ENCODE peak calls at places on chromosomes 11 and 22, in four cellular contexts. V, E, T and Q are unnamed samples.

GRCh38 chr22:40128989-40129388 is 48.7 kb upstream of the TNRC6B start:
- DNase-seq in T (no peak), V (no peak), E (no peak), Q (no peak)

GRCh38 chr11:89184021-89184420 is 6.3 kb downstream of the TYR start:
- DNase-seq in V (no peak), T (no peak), E (no peak), Q (no peak)

GRCh38 chr11:12242071-12242672 is 131.8 kb downstream of the MICAL2 start:
- DNase-seq in E (no peak), V (no peak), T (peak; percentile 35), Q (no peak)

GRCh38 chr22:17847360-17848078 is 73.2 kb upstream of the BID start:
- DNase-seq in T (peak; percentile 69), E (no peak), V (no peak), Q (no peak)

GRCh38 chr11:124934862-124935547 is 842 bp downstream of the HEPACAM start:
- DNase-seq in V (no peak), T (no peak), E (peak; percentile 78), Q (no peak)

GRCh38 chr11:2928605-2929510 is at the start of gene PHLDA2:
- DNase-seq in V (no peak), E (no peak), T (peak; percentile 81), Q (peak; percentile 66)

GRCh38 chr22:50182176-50183081 is 3.3 kb upstream of the TRABD start:
- DNase-seq in E (no peak), V (no peak), T (no peak), Q (no peak)

GRCh38 chr11:86805873-86806310 is 5.5 kb downstream of the PRSS23 start:
- DNase-seq in V (peak; percentile 13), E (no peak), T (no peak), Q (no peak)

GRCh38 chr22:20571078-20571503 is 63.7 kb downstream of the MED15 start:
- DNase-seq in V (no peak), T (no peak), E (no peak), Q (no peak)

GRCh38 chr22:45709004-45709739 is 37.5 kb downstream of the ATXN10 start:
- DNase-seq in V (no peak), E (peak; percentile 59), T (no peak), Q (peak; percentile 17)

GRCh38 chr11:26228778-26229177 is 103.2 kb upstream of the ANO3 start:
- DNase-seq in T (no peak), V (no peak), E (no peak), Q (no peak)

GRCh38 chr11:18731949-18732821 is 6.2 kb upstream of the IGSF22 start:
- DNase-seq in T (peak; percentile 67), E (no peak), V (peak; percentile 24), Q (peak; percentile 63)

GRCh38 chr22:43031617-43032016 is 16.7 kb upstream of the PACSIN2 start:
- DNase-seq in E (no peak), V (no peak), T (no peak), Q (no peak)

GRCh38 chr11:33588056-33588455 is 112.6 kb downstream of the C11orf91 start:
- DNase-seq in T (no peak), V (no peak), E (no peak), Q (no peak)

GRCh38 chr22:29559030-29559429 is 5.5 kb upstream of the THOC5 start:
- DNase-seq in E (no peak), T (no peak), V (no peak), Q (no peak)

GRCh38 chr11:13210424-13210823 is 67.2 kb upstream of the BMAL1 start:
- DNase-seq in V (no peak), T (peak; percentile 20), E (peak; percentile 57), Q (peak; percentile 57)

GRCh38 chr22:19874307-19875060 is 19.8 kb upstream of the GNB1L start:
- DNase-seq in T (no peak), V (no peak), E (no peak), Q (no peak)

GRCh38 chr11:44310456-44311272 is 725 bp upstream of the ALX4 start:
- DNase-seq in E (no peak), V (no peak), T (no peak), Q (peak; percentile 28)

GRCh38 chr22:30565341-30565740 is 9.1 kb downstream of the GAL3ST1 start:
- DNase-seq in E (no peak), T (no peak), V (no peak), Q (no peak)

GRCh38 chr11:34160791-34161190 is 55.4 kb downstream of the NAT10 start:
- DNase-seq in V (no peak), E (no peak), T (no peak), Q (no peak)

GRCh38 chr22:22099833-22100812 is 117.5 kb upstream of the TOP3B start:
- DNase-seq in E (no peak), T (peak; percentile 89), V (no peak), Q (peak; percentile 48)

GRCh38 chr11:55849037-55849436 is 10.5 kb downstream of the OR5D16 start:
- DNase-seq in T (no peak), E (no peak), V (no peak), Q (no peak)

GRCh38 chr22:22552630-22553029 is 6.4 kb downstream of the PRAME start:
- DNase-seq in T (peak; percentile 84), E (peak; percentile 44), V (no peak), Q (no peak)

GRCh38 chr22:50481440-50482106 is at the start of gene ADM2:
- DNase-seq in E (peak; percentile 24), T (peak; percentile 46), V (no peak), Q (no peak)

GRCh38 chr22:23192558-23192957 is 12.2 kb downstream of the BCR start:
- DNase-seq in T (no peak), V (no peak), E (no peak), Q (no peak)

GRCh38 chr22:46806789-46807188 is 44.3 kb downstream of the TBC1D22A start:
- DNase-seq in E (no peak), T (no peak), V (no peak), Q (no peak)

GRCh38 chr22:45895436-45896152 is 81.4 kb downstream of the WNT7B start:
- DNase-seq in E (no peak), T (no peak), V (no peak), Q (no peak)

GRCh38 chr22:38415046-38415445 is 40.0 kb downstream of the KCNJ4 start:
- DNase-seq in E (no peak), T (no peak), V (no peak), Q (no peak)

GRCh38 chr22:23438216-23438615 is 141.9 kb downstream of the IGLL1 start:
- DNase-seq in V (no peak), E (no peak), T (no peak), Q (no peak)

GRCh38 chr22:29765905-29766631 is 739 bp downstream of the ZMAT5 start:
- DNase-seq in T (peak; percentile 64), V (no peak), E (peak; percentile 81), Q (no peak)

DNA sequence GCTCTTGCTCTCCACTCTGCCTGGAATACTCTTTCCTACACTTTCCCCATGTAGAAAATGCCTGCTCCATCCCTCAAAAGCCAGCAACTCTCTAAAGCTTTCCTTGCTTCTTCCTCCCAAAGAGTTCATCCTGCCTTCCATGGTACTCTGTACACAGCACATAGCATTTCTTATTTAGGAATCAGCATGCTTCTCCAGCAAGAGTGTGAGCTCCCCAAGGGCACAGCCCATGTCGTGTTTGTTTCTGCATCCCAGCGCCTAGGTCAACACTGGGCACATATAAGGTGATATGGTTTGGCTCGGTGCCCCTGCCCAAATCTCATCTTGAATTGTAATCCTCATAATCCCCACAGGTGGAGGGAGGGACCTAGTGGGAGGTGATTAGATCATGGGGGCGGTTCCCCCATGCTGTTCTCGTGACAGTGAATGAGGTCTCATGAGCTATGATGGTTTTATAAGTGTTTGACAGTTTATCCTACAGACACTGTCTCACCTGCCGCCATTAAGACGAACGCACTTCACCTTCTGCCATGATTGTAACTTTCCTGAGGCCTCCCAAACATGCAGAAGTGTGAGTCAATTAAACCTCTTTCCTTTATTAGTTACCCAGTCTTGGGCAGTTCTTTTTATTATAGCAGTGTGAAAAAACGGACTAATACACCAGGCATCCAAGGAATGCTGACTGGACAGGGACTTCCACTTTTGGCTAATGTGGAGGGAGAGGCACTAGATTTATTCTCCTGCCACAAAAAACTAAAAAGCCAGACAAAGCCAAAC is 8.2 kb downstream of the VPS37C start:
- DNase-seq in V (no peak), E (no peak), T (peak; percentile 40), Q (no peak)
- TF ChIP-seq BHLHE40 in V (no peak), E (no peak), T (peak; percentile 46), Q (no peak)

DNA sequence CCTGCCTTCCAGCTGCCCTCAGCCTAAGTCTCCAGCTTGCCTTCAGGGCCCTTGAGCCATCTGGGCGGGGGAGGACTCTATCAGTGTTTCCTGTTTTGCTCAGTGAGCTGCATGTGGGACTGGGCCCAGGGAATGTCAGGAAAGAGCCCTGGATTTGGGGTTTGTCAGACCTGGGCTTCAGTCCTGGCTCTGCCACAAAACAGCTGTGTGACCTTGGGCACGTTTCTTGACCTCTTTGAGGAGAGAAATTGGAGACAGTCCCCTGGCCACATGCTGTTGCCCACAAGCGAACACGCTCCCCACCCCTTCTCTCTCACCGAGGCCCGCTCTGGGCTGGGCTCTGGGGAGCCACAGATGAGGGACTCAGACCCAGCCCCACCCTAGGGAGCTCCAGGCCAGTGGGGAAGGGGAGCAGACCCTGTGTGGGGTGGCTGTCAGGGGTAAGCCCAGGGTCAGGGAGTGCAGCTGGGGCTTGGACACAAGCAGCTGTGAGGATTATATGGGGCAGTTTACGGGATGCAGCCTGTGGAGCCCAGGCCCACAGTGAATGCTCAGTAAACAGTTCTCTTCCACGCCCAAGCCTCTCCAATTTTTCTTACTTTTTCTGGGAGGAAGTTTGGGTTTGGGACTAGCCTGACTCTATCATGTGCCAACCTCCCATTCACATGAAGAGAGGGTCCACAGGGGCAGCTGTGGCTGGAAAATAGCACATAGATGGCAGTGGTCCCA is 12.3 kb downstream of the MYO7A start:
- DNase-seq in E (no peak), V (no peak), T (no peak), Q (no peak)
- TF ChIP-seq FOXK2 in E (no peak), V (no peak), T (no peak), Q (no peak)

DNA sequence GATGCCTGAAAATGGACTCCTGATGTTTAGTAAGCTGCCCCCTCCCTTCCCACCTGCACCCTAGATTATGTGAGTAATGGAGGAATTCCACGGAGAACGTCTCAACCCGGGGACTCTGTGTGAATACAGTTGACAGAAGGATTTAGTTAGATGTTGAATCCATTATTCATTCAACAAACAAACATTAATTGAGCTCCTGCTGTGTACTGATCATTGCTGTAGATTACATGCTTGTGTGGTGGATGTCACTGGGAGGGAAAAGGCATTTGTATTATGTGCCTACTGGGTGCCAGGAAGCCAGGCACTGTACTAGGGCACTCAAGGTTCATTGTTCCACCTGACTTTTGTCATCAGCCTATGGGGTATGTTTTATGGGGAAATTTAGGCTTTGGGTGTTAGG is 22.9 kb upstream of the CRYBB3 start:
- DNase-seq in T (no peak), E (no peak), V (no peak), Q (no peak)
- TF ChIP-seq BHLHE40 in T (no peak), E (no peak), V (no peak), Q (no peak)

DNA sequence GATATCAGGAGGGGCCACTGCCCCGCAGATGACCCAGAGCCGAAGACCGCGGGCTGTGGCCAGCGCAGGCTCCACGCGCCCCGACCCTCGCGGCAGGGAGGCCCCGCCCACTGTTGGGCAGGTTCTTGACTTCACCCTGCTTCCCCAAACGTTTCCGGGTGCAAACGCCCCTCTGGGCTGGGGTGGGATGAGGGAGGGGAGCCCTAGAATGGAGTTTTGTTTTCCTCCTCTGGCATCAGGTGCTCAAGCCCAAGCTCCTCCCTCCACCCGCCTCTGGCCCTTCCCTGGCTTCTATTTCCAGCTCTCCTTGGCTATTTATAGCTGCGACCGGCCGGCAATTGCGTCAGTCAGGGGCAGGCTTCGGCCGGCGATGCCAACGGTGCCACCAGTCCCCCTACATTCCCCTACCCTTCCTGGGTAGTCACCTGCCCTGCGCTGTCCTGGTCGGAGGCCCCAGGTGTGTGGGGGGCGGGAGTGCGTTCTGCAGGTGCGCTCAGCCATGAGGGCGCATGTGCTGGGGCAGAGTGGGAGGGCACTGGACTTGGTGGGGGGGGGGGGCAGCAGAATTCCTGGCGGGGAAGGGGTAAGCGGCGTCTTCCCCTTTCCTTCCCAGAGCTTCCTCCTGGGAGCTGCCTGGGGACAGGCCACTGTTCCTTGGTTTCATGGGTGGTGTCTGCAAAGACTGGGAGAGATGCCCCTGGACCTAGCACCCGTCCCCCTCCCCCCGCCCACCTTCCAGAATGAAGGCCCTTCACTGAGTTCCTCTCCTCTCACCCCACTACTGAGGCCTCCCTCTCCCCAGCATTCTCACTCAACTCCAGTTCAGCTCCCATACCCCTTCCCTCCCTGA is 23.6 kb downstream of the DUSP8 start:
- DNase-seq in E (no peak), V (no peak), T (peak; percentile 23), Q (peak; percentile 33)
- TF ChIP-seq FOXK2 in E (no peak), V (no peak), T (no peak), Q (no peak)